ENCODE peak calls at places on chromosomes 4 and X, in five cellular contexts. F is HepG2, O is SK-N-SH, B is K562, D is HCT116. H is an unnamed sample.

GRCh38 chrX:110156167-110156754 is 153.3 kb downstream of the TMEM164 start:
- DNase-seq in D (no peak), F (no peak), O (no peak), B (peak), H (no peak)

GRCh38 chr4:112183252-112183651 is 38.0 kb downstream of the FAM241A start:
- DNase-seq in D (no peak), F (no peak), B (no peak), O (no peak), H (no peak)

GRCh38 chr4:164783966-164784365 is 30.0 kb downstream of the SMIM31 start:
- DNase-seq in O (no peak), F (no peak), B (no peak), D (no peak), H (no peak)

GRCh38 chr4:140052050-140052449 is 101.9 kb downstream of the MAML3 start:
- DNase-seq in B (peak), F (peak), D (peak), O (no peak), H (no peak)

GRCh38 chr4:69831646-69832325 is 28.2 kb downstream of the SULT1E1 start:
- DNase-seq in B (no peak), F (peak), O (no peak), D (no peak), H (no peak)

GRCh38 chrX:97158270-97158669 is 274.6 kb downstream of the RPA4 start:
- DNase-seq in O (no peak), D (no peak), F (no peak), B (no peak), H (no peak)

GRCh38 chrX:30141966-30142365 is 73.4 kb upstream of the MAGEB2 start:
- DNase-seq in F (peak), B (peak), O (peak), D (peak), H (peak)

GRCh38 chr4:64713256-64713840 is 304.1 kb upstream of the TECRL start:
- DNase-seq in F (peak), D (no peak), O (peak), B (peak), H (no peak)

GRCh38 chr4:5839332-5839731 is 53.6 kb downstream of the CRMP1 start:
- DNase-seq in D (no peak), B (no peak), O (no peak), F (no peak), H (no peak)

GRCh38 chr4:48851651-48852050 is 20.8 kb downstream of the OCIAD1 start:
- DNase-seq in O (no peak), B (no peak), F (no peak), D (no peak), H (no peak)

GRCh38 chr4:165684177-165684870 is 188.7 kb upstream of the TLL1 start:
- DNase-seq in F (no peak), B (no peak), D (no peak), O (no peak), H (no peak)

GRCh38 chr4:16199132-16199531 is 27.1 kb downstream of the TAPT1 start:
- DNase-seq in D (no peak), O (peak), B (no peak), F (peak), H (no peak)

GRCh38 chrX:53073115-53073581 is 9.0 kb upstream of the TSPYL2 start:
- DNase-seq in B (no peak), O (no peak), D (peak), F (no peak), H (no peak)

GRCh38 chr4:152921284-152921683 is 14.8 kb upstream of the FHDC1 start:
- DNase-seq in B (no peak), D (no peak), O (no peak), F (no peak), H (no peak)

GRCh38 chr4:73341454-73341853 is 62.6 kb upstream of the ALB start:
- DNase-seq in O (peak), D (peak), B (peak), F (peak), H (peak)

GRCh38 chr4:95549246-95550138 is 719 bp upstream of the UNC5C start:
- DNase-seq in D (no peak), B (no peak), F (no peak), O (peak), H (no peak)

GRCh38 chr4:159052315-159052714 is 50.6 kb upstream of the RAPGEF2 start:
- DNase-seq in O (no peak), F (no peak), D (no peak), B (no peak), H (no peak)

GRCh38 chrX:84175943-84176342 is 12.1 kb downstream of the RPS6KA6 start:
- DNase-seq in D (no peak), O (no peak), B (no peak), F (no peak), H (no peak)

GRCh38 chr4:185950891-185951290 is 118.1 kb upstream of the TLR3 start:
- DNase-seq in F (no peak), O (no peak), D (no peak), B (no peak), H (no peak)

GRCh38 chr4:181827246-181827645 is 416.0 kb upstream of the TENM3 start:
- DNase-seq in O (no peak), B (no peak), F (no peak), D (no peak), H (no peak)

GRCh38 chrX:40096395-40097091 is 1.2 kb downstream of the BCOR start:
- DNase-seq in O (peak), D (no peak), F (no peak), B (peak), H (no peak)

GRCh38 chr4:87633239-87633638 is 16.8 kb upstream of the DMP1 start:
- DNase-seq in D (no peak), F (no peak), O (peak), B (peak), H (peak)

GRCh38 chrX:16786791-16787735 is 797 bp downstream of the TXLNG start:
- DNase-seq in D (no peak), O (peak), F (no peak), B (peak), H (no peak)

GRCh38 chrX:45709381-45709780 is 508.7 kb upstream of the DIPK2B start:
- DNase-seq in B (no peak), O (no peak), F (no peak), D (no peak), H (no peak)

GRCh38 chr4:94995684-94996394 is 238.1 kb downstream of the BMPR1B start:
- DNase-seq in D (no peak), F (no peak), B (no peak), O (no peak), H (peak)

GRCh38 chrX:154313147-154313546 is 17.6 kb downstream of the TKTL1 start:
- DNase-seq in F (no peak), O (no peak), B (no peak), D (no peak), H (no peak)

GRCh38 chr4:56077676-56078075 is 128.9 kb downstream of the CEP135 start:
- DNase-seq in F (no peak), O (peak), B (no peak), D (no peak), H (no peak)

GRCh38 chr4:150583287-150584197 is 1.6 kb downstream of the MAB21L2 start:
- DNase-seq in B (no peak), O (peak), D (no peak), F (no peak), H (no peak)

GRCh38 chr4:69858683-69859082 is 1.3 kb downstream of the SULT1E1 start:
- DNase-seq in F (no peak), O (no peak), D (no peak), B (no peak), H (peak)

GRCh38 chr4:61200195-61200990 is at the start of gene ADGRL3:
- DNase-seq in O (peak), F (no peak), B (no peak), D (no peak), H (no peak)

GRCh38 chr4:128868758-128869157 is 59.3 kb downstream of the JADE1 start:
- DNase-seq in B (no peak), D (no peak), O (no peak), F (no peak), H (no peak)

DNA sequence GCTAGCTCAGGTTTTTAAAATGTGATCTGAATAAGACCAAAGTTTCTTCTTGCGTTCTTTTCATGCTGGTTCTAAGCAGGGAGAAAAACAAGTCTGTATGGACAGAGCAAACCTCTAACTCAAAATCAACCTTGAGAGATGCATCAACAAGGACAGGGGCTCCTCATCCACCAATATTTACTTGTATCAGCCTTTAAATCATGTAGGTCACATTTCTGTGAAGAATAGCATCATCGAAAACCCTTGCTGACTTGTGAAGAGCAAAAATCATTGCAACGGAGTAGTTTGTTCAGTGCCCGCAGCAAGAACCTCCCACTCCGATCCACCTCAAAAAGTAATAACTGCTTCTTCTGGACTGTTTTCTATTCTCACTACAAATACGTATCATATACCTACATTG is 1.2 kb downstream of the ATP10D start:
- DNase-seq in F (no peak), B (no peak), O (no peak), D (no peak), H (no peak)
- H3K9ac ChIP-seq in F (peak), B (no peak), O (peak), D (peak), H (peak)

DNA sequence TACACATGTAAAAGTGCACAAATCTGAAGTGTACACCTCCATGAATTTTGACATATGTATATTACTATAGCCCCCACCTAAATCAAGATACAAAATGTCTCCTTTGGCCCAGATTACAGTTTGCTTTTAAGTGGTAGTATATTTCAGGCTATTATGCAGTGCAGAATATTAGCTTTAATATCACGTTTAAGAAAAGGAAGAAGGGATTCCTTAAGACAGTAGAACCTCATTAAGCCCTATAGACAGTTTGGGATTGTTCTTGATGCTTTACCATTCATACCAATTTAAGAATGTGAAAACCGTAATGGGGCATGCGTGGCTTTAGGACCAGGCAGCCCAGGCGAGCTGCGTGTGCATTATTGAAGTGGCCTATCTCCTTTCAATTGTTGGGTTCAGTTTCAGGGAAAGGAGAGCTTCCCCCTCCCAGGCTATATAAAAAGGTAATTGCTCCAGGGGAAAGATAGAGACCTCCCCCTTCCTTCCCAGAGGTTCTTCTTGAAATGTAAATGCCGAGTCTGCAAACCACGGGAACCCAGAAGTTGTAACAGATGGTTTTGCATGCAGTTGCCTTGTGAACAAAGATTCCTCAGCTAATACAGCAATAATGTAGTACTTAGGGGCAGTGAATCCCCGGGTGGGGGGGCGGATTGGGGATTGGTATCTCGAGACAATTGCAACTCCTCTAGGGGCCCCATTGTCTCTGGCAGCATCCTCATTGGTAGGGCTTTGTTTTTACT is 106.1 kb downstream of the UCHL1 start:
- DNase-seq in B (no peak), D (no peak), F (no peak), O (no peak), H (peak)
- TF ChIP-seq POLR2AphosphoS5 in B (no peak), D (no peak), F (no peak), O (no peak), H (no peak)

DNA sequence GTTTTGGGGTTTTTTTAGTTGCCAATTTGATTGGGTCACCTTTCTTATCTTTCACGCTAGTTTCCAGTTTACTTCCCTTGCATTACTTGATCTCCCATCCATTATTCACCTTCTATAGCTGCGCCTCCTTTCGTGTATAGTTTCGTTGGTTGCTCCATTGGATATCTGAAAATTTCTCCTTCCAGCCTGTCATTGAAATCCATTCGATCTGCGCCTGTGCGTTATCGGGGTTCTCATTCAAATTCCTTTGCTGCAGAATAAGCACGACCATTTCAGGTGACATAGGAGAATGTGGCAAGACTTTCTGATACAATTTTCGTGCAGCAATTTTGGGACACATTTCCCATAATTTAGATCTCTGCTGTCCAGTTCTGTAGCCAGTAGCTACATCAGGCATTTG is 826 bp downstream of the TRAPPC11 start:
- DNase-seq in B (peak), D (no peak), F (no peak), O (peak), H (no peak)
- H3K9ac ChIP-seq in B (peak), D (peak), F (peak), O (peak), H (peak)

GRCh38 chrX:1419545-1420355 is 27.8 kb upstream of the SLC25A6 start:
- DNase-seq in B (no peak), D (no peak), F (no peak), O (no peak), H (no peak)

GRCh38 chrX:1418901-1419544 is 27.1 kb upstream of the SLC25A6 start:
- DNase-seq in O (no peak), B (no peak), D (no peak), F (no peak), H (no peak)

GRCh38 chrX:1416327-1416784 is 24.4 kb upstream of the SLC25A6 start:
- DNase-seq in D (no peak), O (no peak), F (no peak), B (no peak), H (no peak)

GRCh38 chrX:1417921-1418875 is 26.3 kb upstream of the SLC25A6 start:
- DNase-seq in D (no peak), B (no peak), O (no peak), F (no peak), H (no peak)

GRCh38 chrX:1416965-1417760 is 25.2 kb upstream of the SLC25A6 start:
- DNase-seq in D (no peak), O (no peak), B (no peak), F (no peak), H (no peak)
- TF ChIP-seq POLR2AphosphoS5 in D (peak), O (peak), B (no peak), F (peak), H (peak)